ENCODE peak calls at places on chromosomes 7 and 10, in seven cellular contexts. M is left ventricle myocardium inferior; C is cardiac muscle cell; J is CD8-positive, alpha-beta T cell; Q is adrenal gland; V is lower lobe of right lung; Y is endothelial cell of umbilical vein. G is an unnamed sample. For H3K9me3, the result is how much of the 10 kb centered on the place peaks cover.

GRCh38 chr10:8473205-8473604 is 418.7 kb downstream of the GATA3 start:
- DNase-seq in J (no peak), Y (peak), Q (no peak), V (no peak), C (peak), M (no peak), G (no peak)

GRCh38 chr7:131502810-131503545 is 53.5 kb downstream of the PODXL start:
- DNase-seq in Q (peak), C (peak), M (peak), Y (no peak), V (no peak), J (no peak), G (peak)

GRCh38 chr7:27640914-27641570 is 21.6 kb downstream of the HIBADH start:
- DNase-seq in M (no peak), Q (no peak), Y (peak), V (no peak), C (peak), J (no peak), G (peak)

GRCh38 chr7:90816511-90817142 is 220.5 kb downstream of the CDK14 start:
- DNase-seq in M (no peak), J (no peak), Q (no peak), C (peak), V (no peak), Y (peak), G (no peak)

GRCh38 chr10:13351340-13351915 is 3.3 kb upstream of the SEPHS1 start:
- DNase-seq in J (peak), C (no peak), Q (no peak), V (no peak), Y (no peak), M (no peak), G (no peak)

GRCh38 chr7:33061282-33061928 is 1.2 kb downstream of the NT5C3A start:
- DNase-seq in Q (no peak), V (no peak), M (no peak), J (no peak), Y (no peak), C (no peak), G (no peak)

GRCh38 chr7:90180649-90181048 is 26.4 kb downstream of the STEAP1 start:
- DNase-seq in V (no peak), Q (no peak), C (peak), Y (peak), J (no peak), M (no peak), G (no peak)

GRCh38 chr10:15427836-15428414 is 56.8 kb upstream of the FAM171A1 start:
- DNase-seq in Q (no peak), M (no peak), C (peak), Y (peak), J (no peak), V (no peak), G (no peak)

GRCh38 chr7:27192546-27193334 is 7.2 kb downstream of the HOXA13 start:
- DNase-seq in J (no peak), Q (peak), V (no peak), C (no peak), Y (no peak), M (no peak), G (no peak)

GRCh38 chr7:139482662-139483466 is 609 bp downstream of the KLRG2 start:
- DNase-seq in Q (no peak), J (no peak), M (no peak), V (peak), Y (no peak), C (peak), G (no peak)

GRCh38 chr10:58457761-58458616 is 54.7 kb upstream of the BICC1 start:
- DNase-seq in C (peak), V (no peak), Y (no peak), Q (peak), M (peak), J (no peak), G (peak)

GRCh38 chr10:59433720-59434428 is 71.5 kb upstream of the FAM13C start:
- DNase-seq in Y (no peak), Q (no peak), C (peak), V (no peak), M (no peak), J (no peak), G (no peak)

GRCh38 chr7:94028768-94029167 is 24.6 kb upstream of the BET1 start:
- DNase-seq in V (no peak), Y (no peak), Q (no peak), M (no peak), J (no peak), C (peak), G (no peak)

GRCh38 chr10:21694646-21695045 is 160.6 kb downstream of the MLLT10 start:
- DNase-seq in J (no peak), M (no peak), Y (no peak), V (no peak), Q (no peak), C (peak), G (no peak)

GRCh38 chr7:35725280-35725680 is 30.3 kb upstream of the HERPUD2 start:
- DNase-seq in C (no peak), Y (no peak), V (no peak), M (no peak), Q (no peak), J (peak), G (no peak)

GRCh38 chr10:77461636-77462296 is 175.8 kb downstream of the KCNMA1 start:
- DNase-seq in Q (no peak), Y (no peak), C (no peak), M (no peak), J (no peak), V (no peak), G (no peak)

GRCh38 chr7:94064541-94065191 is 60.5 kb upstream of the BET1 start:
- DNase-seq in V (no peak), Q (no peak), M (no peak), J (no peak), Y (peak), C (peak), G (no peak)

GRCh38 chr7:152924238-152924637 is 164.7 kb downstream of the ACTR3B start:
- DNase-seq in Y (no peak), V (no peak), M (no peak), Q (no peak), C (no peak), J (no peak), G (no peak)

GRCh38 chr7:30796105-30796869 is 25.1 kb downstream of the MINDY4 start:
- DNase-seq in J (no peak), C (peak), M (no peak), V (no peak), Y (peak), Q (no peak), G (no peak)

DNA sequence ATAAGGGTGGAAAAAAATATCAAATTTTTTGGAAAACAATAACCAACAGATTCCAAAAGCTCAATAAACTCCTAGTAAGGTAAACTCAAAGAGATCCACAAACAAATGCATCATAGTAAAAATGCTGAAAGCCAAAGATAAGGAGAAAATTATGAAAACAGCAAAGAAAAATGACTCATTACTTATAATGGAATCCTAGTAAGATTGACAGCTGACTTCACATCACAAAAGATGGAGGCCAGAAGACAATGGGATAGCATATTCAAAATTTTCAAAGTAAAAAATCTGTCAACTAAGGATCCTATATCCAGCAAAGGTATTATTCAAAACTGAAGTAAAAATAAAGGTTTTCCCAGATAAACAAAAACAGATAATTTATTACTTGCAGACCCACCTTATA is 183.4 kb upstream of the VIPR2 start:
- DNase-seq in Y (no peak), M (no peak), J (no peak), C (no peak), V (no peak), Q (no peak), G (no peak)
- H3K9me3 ChIP-seq in Y (under half), M (under half), J (under half), C (under half), V (under half), Q (under half), G (under half)

DNA sequence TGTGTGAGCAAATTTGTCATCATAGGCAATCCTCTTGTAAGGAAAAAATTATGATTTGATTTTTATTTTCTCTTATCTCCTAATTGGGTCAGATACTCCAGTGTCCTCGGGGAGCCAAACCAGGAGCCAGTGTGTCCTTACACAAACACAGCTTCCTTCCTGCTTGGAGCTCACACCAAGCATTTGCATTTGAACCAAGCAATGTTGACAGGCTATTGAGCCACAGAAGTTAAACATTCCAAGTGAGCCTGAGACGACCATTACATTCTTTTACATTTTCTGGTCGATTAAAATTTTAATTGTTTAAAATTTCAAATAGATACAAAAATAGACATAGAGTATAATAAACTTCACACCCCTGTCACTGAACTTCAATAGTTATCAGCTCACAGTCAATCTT is 194.8 kb downstream of the CFTR start:
- DNase-seq in Y (no peak), C (no peak), J (no peak), Q (no peak), M (no peak), V (no peak), G (no peak)
- H3K4me3 ChIP-seq in Y (no peak), C (no peak), J (no peak), Q (no peak), M (no peak), V (no peak), G (no peak)

DNA sequence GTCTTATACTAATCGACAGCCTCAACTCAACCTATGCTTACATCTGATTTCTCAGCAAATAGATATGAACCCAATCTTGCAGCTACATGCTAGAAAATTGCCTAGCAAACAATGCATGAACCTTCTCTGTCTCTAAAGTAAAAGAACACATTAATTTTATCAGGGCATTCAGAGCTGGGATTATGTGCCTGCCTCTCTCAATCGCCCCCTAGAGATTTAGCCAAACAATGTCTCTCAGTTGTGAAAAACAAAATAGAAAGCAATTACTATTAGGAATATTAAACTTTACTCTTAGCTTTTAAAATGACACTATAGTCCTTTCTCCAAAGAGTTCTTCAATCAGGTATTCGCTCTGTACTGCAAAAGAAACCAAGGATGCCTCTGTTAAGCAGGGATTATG is 737.1 kb downstream of the PARD3 start:
- DNase-seq in V (no peak), Y (no peak), C (no peak), Q (no peak), M (no peak), J (no peak), G (no peak)
- TF ChIP-seq CTCF in V (no peak), Y (no peak), C (peak), Q (peak), M (peak), J (no peak), G (peak)

GRCh38 chr10:131689954-131690669 is 210.7 kb upstream of the PPP2R2D start:
- DNase-seq in V (no peak), Y (no peak), M (no peak), C (no peak), J (no peak), Q (no peak), G (no peak)
- H3K9me3 ChIP-seq in V (under half), Y (under half), M (under half), C (under half), J (under half), Q (under half), G (under half)

GRCh38 chr10:23343591-23344225 is 889 bp downstream of the C10orf67 start:
- DNase-seq in J (no peak), M (peak), C (peak), Y (no peak), V (peak), Q (peak), G (peak)
- H3K4me3 ChIP-seq in J (peak), M (peak), C (peak), Y (no peak), V (peak), Q (peak), G (peak)

DNA sequence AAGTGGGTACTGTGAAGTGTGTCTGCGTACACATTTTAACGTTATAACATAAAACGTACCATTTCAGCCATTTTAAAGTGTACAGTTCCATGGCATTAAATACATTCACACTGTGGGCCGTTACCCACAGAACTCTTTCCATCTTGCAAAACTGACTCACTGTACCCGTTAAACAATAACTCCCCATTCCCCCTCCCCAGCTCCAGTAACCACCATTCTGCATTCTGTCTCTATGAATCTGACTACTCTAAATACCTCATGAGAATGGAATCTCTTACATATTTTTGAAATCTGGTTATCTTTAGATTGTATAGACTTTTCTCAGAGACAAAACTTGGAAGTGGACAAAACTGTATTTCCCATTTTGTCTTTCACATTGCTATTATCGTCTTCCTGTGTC is 9.3 kb downstream of the ARL3 start:
- DNase-seq in Y (no peak), V (no peak), J (no peak), C (peak), M (no peak), Q (no peak), G (no peak)
- TF ChIP-seq CTCF in Y (no peak), V (no peak), J (no peak), C (no peak), M (no peak), Q (no peak), G (no peak)

GRCh38 chr10:5151076-5151475 is 33.9 kb downstream of the AKR1C8 start:
- DNase-seq in M (no peak), J (no peak), Q (no peak), C (no peak), Y (no peak), V (no peak), G (no peak)
- H3K9me3 ChIP-seq in M (under half), J (under half), Q (under half), C (under half), Y (under half), V (under half), G (under half)

GRCh38 chr7:1538544-1539345 is 8.2 kb downstream of the MAFK start:
- DNase-seq in C (no peak), J (no peak), Q (no peak), M (no peak), V (no peak), Y (no peak), G (no peak)
- H3K4me3 ChIP-seq in C (no peak), J (no peak), Q (peak), M (peak), V (peak), Y (peak), G (peak)

G was measured in heart left ventricle.